ENCODE peak calls at places on chromosome 14, in nine cellular contexts. B is activated T-cell treated with anti-CD3 and anti-CD28 coated beads, Interleukin-2, amount 50 U/mL, for 4 hours; O is stimulated activated CD8-positive, alpha-beta memory T cell treated with anti-CD3 and anti-CD28 coated beads, Interleukin-2, amount 100 ng/mL, for 1 hour; T is activated CD8-positive, alpha-beta memory T cell treated with anti-CD3 and anti-CD28 coated beads for 4 hours; K is T-helper 17 cell; F is activated CD4-positive, CD25-positive, alpha-beta regulatory T cell treated with anti-CD3 and anti-CD28 coated beads, Interleukin-2, amount 50 U/mL, for 72 hours; V is nephron progenitor cell; M is sciatic nerve; G is fibroblast of lung. C is an unnamed sample.
A peak's percentile ranks its signal among the peaks of the same experiment; 100 is the strongest.

GRCh38 chr14:53670701-53671100 is 285.9 kb downstream of the BMP4 start:
- DNase-seq in B (no peak), O (no peak), T (no peak), K (no peak), F (no peak), V (no peak), M (no peak), G (peak; percentile 89), C (no peak)

GRCh38 chr14:50920482-50921225 is 23.6 kb downstream of the PYGL start:
- DNase-seq in B (no peak), O (no peak), T (no peak), K (no peak), F (no peak), V (peak; percentile 16), M (no peak), G (peak; percentile 78), C (no peak)

GRCh38 chr14:79552778-79553177 is 658.5 kb downstream of the DIO2 start:
- DNase-seq in B (no peak), O (no peak), T (no peak), K (no peak), F (no peak), V (peak; percentile 19), M (no peak), G (no peak), C (no peak)

GRCh38 chr14:39731912-39732311 is 299.7 kb upstream of the FBXO33 start:
- DNase-seq in B (no peak), O (no peak), T (no peak), K (no peak), F (no peak), V (no peak), M (no peak), G (no peak), C (no peak)

GRCh38 chr14:36723551-36723950 is 61.9 kb downstream of the PAX9 start:
- DNase-seq in B (no peak), O (no peak), T (no peak), K (no peak), F (no peak), V (no peak), M (no peak), G (no peak), C (no peak)

GRCh38 chr14:85313801-85314207 is 216.1 kb upstream of the FLRT2 start:
- DNase-seq in B (no peak), O (no peak), T (no peak), K (no peak), F (no peak), V (no peak), M (no peak), G (peak; percentile 36), C (no peak)

GRCh38 chr14:52951730-52952481 is 1.1 kb upstream of the FERMT2 start:
- DNase-seq in B (no peak), O (no peak), T (no peak), K (no peak), F (no peak), V (peak; percentile 53), M (no peak), G (peak; percentile 86), C (no peak)

GRCh38 chr14:95386536-95386935 is 66.8 kb upstream of the CLMN start:
- DNase-seq in B (no peak), O (no peak), T (no peak), K (no peak), F (no peak), V (no peak), M (no peak), G (no peak), C (no peak)

GRCh38 chr14:92160619-92161018 is 38.9 kb downstream of the CPSF2 start:
- DNase-seq in B (no peak), O (no peak), T (no peak), K (no peak), F (no peak), V (no peak), M (no peak), G (peak; percentile 84), C (no peak)

GRCh38 chr14:65255583-65256443 is 153.5 kb upstream of the MAX start:
- DNase-seq in B (no peak), O (no peak), T (no peak), K (no peak), F (no peak), V (peak; percentile 13), M (no peak), G (no peak), C (no peak)

GRCh38 chr14:76201162-76201561 is 49.4 kb downstream of the GPATCH2L start:
- DNase-seq in B (no peak), O (no peak), T (no peak), K (no peak), F (no peak), V (no peak), M (no peak), G (peak; percentile 86), C (no peak)

GRCh38 chr14:68685419-68686211 is 107.3 kb downstream of the ZFP36L1 start:
- DNase-seq in B (peak; percentile 72), O (peak; percentile 58), T (peak; percentile 66), K (peak; percentile 79), F (peak; percentile 75), V (no peak), M (no peak), G (peak; percentile 67), C (no peak)

GRCh38 chr14:34356267-34356660 is 105.8 kb downstream of the SPTSSA start:
- DNase-seq in B (no peak), O (no peak), T (no peak), K (no peak), F (no peak), V (no peak), M (no peak), G (peak; percentile 54), C (no peak)

C was measured in NCI-H446.